ENCODE peak calls at places on chromosomes 3 and 15, in five cellular contexts. One of them, this sample, is unnamed. For H3K36me3, the result is how much of the 10 kb centered on the place peaks cover.

GRCh38 chr3:102032491-102033383 is 183.4 kb downstream of the NFKBIZ start:
- DNase-seq in tibial artery: no peak
- DNase-seq in psoas muscle: no peak
- DNase-seq in right atrium auricular region: no peak
- DNase-seq in PC-3: no peak
- DNase-seq in this sample: no peak

GRCh38 chr3:172607305-172608121 is 84.3 kb upstream of the TNFSF10 start:
- DNase-seq in tibial artery: no peak
- DNase-seq in psoas muscle: no peak
- DNase-seq in right atrium auricular region: no peak
- DNase-seq in PC-3: peak
- DNase-seq in this sample: peak

GRCh38 chr15:101056366-101057334 is 137.5 kb downstream of the LRRK1 start:
- DNase-seq in tibial artery: no peak
- DNase-seq in psoas muscle: no peak
- DNase-seq in right atrium auricular region: peak
- DNase-seq in PC-3: no peak
- DNase-seq in this sample: peak

GRCh38 chr3:132654190-132654589 is 5.4 kb downstream of the ACAD11 start:
- DNase-seq in tibial artery: no peak
- DNase-seq in psoas muscle: no peak
- DNase-seq in right atrium auricular region: no peak
- DNase-seq in PC-3: peak
- DNase-seq in this sample: no peak

GRCh38 chr15:56869573-56869972 is 48.9 kb upstream of the TCF12 start:
- DNase-seq in tibial artery: no peak
- DNase-seq in psoas muscle: peak
- DNase-seq in right atrium auricular region: no peak
- DNase-seq in PC-3: no peak
- DNase-seq in this sample: no peak

GRCh38 chr3:44845528-44846520 is 15.9 kb upstream of the TMEM42 start:
- DNase-seq in tibial artery: no peak
- DNase-seq in psoas muscle: no peak
- DNase-seq in right atrium auricular region: no peak
- DNase-seq in PC-3: peak
- DNase-seq in this sample: peak

GRCh38 chr3:42780892-42781700 is 8.0 kb upstream of the CCDC13 start:
- DNase-seq in tibial artery: no peak
- DNase-seq in psoas muscle: no peak
- DNase-seq in right atrium auricular region: peak
- DNase-seq in PC-3: peak
- DNase-seq in this sample: no peak

GRCh38 chr3:13715167-13715954 is 164.5 kb downstream of the WNT7A start:
- DNase-seq in tibial artery: peak
- DNase-seq in psoas muscle: no peak
- DNase-seq in right atrium auricular region: no peak
- DNase-seq in PC-3: no peak
- DNase-seq in this sample: peak

GRCh38 chr3:30963223-30963722 is 68.8 kb upstream of the GADL1 start:
- DNase-seq in tibial artery: no peak
- DNase-seq in psoas muscle: no peak
- DNase-seq in right atrium auricular region: no peak
- DNase-seq in PC-3: no peak
- DNase-seq in this sample: no peak

GRCh38 chr3:31193429-31193828 is 299.0 kb upstream of the GADL1 start:
- DNase-seq in tibial artery: no peak
- DNase-seq in psoas muscle: no peak
- DNase-seq in right atrium auricular region: no peak
- DNase-seq in PC-3: no peak
- DNase-seq in this sample: no peak

GRCh38 chr3:73511555-73511954 is 113.2 kb downstream of the PDZRN3 start:
- DNase-seq in tibial artery: no peak
- DNase-seq in psoas muscle: no peak
- DNase-seq in right atrium auricular region: no peak
- DNase-seq in PC-3: no peak
- DNase-seq in this sample: peak

GRCh38 chr3:14913071-14913925 is 34.1 kb upstream of the NR2C2 start:
- DNase-seq in tibial artery: no peak
- DNase-seq in psoas muscle: no peak
- DNase-seq in right atrium auricular region: no peak
- DNase-seq in PC-3: no peak
- DNase-seq in this sample: no peak

GRCh38 chr15:90106522-90107117 is 4.4 kb upstream of the IDH2 start:
- DNase-seq in tibial artery: no peak
- DNase-seq in psoas muscle: peak
- DNase-seq in right atrium auricular region: no peak
- DNase-seq in PC-3: peak
- DNase-seq in this sample: no peak

GRCh38 chr3:19885468-19885867 is 48.5 kb downstream of the EFHB start:
- DNase-seq in tibial artery: no peak
- DNase-seq in psoas muscle: no peak
- DNase-seq in right atrium auricular region: no peak
- DNase-seq in PC-3: peak
- DNase-seq in this sample: no peak

GRCh38 chr3:170867143-170867542 is 2.9 kb downstream of the RPL22L1 start:
- DNase-seq in tibial artery: no peak
- DNase-seq in psoas muscle: no peak
- DNase-seq in right atrium auricular region: no peak
- DNase-seq in PC-3: no peak
- DNase-seq in this sample: no peak
- H3K36me3 ChIP-seq in tibial artery: under half
- H3K36me3 ChIP-seq in psoas muscle: under half
- H3K36me3 ChIP-seq in right atrium auricular region: under half
- H3K36me3 ChIP-seq in PC-3: under half
- H3K36me3 ChIP-seq in this sample: under half

DNA sequence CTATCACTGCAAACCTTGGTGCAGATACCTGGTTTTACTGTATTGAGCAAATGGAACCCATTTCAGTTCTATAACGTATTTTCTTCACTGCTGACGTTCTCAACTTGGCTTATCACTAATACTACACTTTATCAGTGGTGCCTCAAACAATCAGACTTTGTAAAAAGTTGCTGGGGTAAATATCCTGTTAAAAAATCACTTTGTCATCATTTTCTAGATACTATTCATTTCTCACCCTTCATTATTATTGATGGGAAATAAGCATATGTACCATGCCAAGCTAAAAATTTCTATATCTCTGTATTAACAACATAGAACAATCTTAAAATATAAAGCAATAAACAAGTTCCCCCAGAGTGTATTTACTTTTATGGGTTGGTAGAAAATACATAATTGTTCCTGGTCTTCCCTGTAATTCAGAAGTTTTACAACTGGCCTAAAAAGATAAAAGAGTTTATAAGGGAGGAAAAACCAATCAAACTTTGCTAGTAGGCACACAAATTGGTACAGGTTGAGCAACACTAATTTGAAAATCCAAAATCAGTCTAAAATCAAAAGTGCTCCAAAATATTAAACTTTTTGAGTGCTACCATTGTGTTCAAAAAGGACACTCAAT is 33.2 kb downstream of the CIP2A start:
- DNase-seq in tibial artery: no peak
- DNase-seq in psoas muscle: no peak
- DNase-seq in right atrium auricular region: no peak
- DNase-seq in PC-3: no peak
- DNase-seq in this sample: no peak
- H3K36me3 ChIP-seq in tibial artery: under half
- H3K36me3 ChIP-seq in psoas muscle: under half
- H3K36me3 ChIP-seq in right atrium auricular region: under half
- H3K36me3 ChIP-seq in PC-3: half or more
- H3K36me3 ChIP-seq in this sample: under half

DNA sequence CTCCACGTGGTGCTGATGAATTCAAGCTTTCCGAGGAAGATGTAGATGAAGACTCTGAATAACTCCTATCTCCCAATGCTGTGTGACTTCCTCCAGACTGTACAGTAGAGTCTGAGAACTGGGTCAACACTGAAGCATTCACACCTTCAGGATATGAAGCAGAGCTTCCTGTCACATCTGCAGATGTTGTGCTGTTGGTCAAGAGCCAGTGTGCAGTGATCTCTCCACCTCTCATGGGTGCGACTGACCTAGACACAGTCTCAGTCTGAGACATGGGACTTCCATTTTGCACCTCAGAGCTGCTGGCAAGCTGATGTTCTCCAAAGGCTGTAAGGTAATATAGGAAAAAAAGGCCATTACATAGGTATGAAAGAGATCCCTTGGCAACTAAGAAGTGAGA is 36.5 kb downstream of the HEG1 start:
- DNase-seq in tibial artery: no peak
- DNase-seq in psoas muscle: no peak
- DNase-seq in right atrium auricular region: no peak
- DNase-seq in PC-3: no peak
- DNase-seq in this sample: no peak
- H3K36me3 ChIP-seq in tibial artery: half or more
- H3K36me3 ChIP-seq in psoas muscle: under half
- H3K36me3 ChIP-seq in right atrium auricular region: half or more
- H3K36me3 ChIP-seq in PC-3: under half
- H3K36me3 ChIP-seq in this sample: under half

DNA sequence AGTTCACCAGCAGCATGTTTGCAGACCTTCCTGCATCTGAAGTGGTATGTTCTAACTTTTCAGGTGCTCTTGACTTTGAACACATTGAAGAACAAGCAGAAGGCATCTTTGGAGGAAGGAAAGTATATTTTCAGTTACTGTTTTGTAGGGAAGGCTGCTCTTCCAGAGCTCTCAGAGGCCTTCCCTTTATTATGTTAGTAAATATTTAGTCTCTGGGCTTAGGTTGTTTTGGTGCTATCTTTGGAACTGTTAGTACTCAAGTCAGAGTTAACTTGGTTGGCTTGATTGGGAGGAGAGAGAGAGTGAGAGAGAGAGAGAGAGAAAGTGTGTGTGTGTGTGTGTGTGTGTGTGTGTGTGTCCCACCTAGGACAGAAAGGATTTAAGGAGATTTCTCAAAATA is 188.2 kb downstream of the ITPR1 start:
- DNase-seq in tibial artery: no peak
- DNase-seq in psoas muscle: no peak
- DNase-seq in right atrium auricular region: no peak
- DNase-seq in PC-3: no peak
- DNase-seq in this sample: no peak
- H3K36me3 ChIP-seq in tibial artery: half or more
- H3K36me3 ChIP-seq in psoas muscle: under half
- H3K36me3 ChIP-seq in right atrium auricular region: half or more
- H3K36me3 ChIP-seq in PC-3: under half
- H3K36me3 ChIP-seq in this sample: half or more

GRCh38 chr15:40990789-40991188 is 37.5 kb downstream of the CHAC1 start:
- DNase-seq in tibial artery: no peak
- DNase-seq in psoas muscle: no peak
- DNase-seq in right atrium auricular region: no peak
- DNase-seq in PC-3: no peak
- DNase-seq in this sample: no peak
- H3K36me3 ChIP-seq in tibial artery: under half
- H3K36me3 ChIP-seq in psoas muscle: half or more
- H3K36me3 ChIP-seq in right atrium auricular region: under half
- H3K36me3 ChIP-seq in PC-3: under half
- H3K36me3 ChIP-seq in this sample: half or more

DNA sequence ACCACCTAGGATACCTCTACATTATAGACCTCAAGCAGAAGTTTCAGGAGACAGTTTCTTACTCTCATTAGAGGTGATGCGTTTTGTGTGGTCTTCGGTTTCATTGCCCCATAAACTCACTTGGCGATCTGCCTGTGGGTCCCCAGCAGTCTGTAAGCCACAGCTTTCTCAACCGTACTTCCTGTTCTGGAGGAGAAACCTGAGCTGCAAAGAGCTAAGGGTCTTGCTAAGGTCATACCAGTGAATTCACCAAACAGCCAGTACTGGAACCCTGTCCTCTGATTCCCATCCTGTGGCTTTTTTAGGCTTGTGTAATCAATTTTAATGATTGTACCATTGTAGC is 69.4 kb downstream of the APBA2 start:
- DNase-seq in tibial artery: no peak
- DNase-seq in psoas muscle: no peak
- DNase-seq in right atrium auricular region: no peak
- DNase-seq in PC-3: peak
- DNase-seq in this sample: peak
- H3K36me3 ChIP-seq in tibial artery: under half
- H3K36me3 ChIP-seq in psoas muscle: under half
- H3K36me3 ChIP-seq in right atrium auricular region: under half
- H3K36me3 ChIP-seq in PC-3: under half
- H3K36me3 ChIP-seq in this sample: under half

GRCh38 chr15:82129144-82129692 is 83.4 kb upstream of the MEX3B start:
- DNase-seq in tibial artery: no peak
- DNase-seq in psoas muscle: no peak
- DNase-seq in right atrium auricular region: no peak
- DNase-seq in PC-3: no peak
- DNase-seq in this sample: no peak
- H3K36me3 ChIP-seq in tibial artery: under half
- H3K36me3 ChIP-seq in psoas muscle: under half
- H3K36me3 ChIP-seq in right atrium auricular region: under half
- H3K36me3 ChIP-seq in PC-3: under half
- H3K36me3 ChIP-seq in this sample: under half

GRCh38 chr3:11606090-11606784 is 37.5 kb downstream of the VGLL4 start:
- DNase-seq in tibial artery: no peak
- DNase-seq in psoas muscle: no peak
- DNase-seq in right atrium auricular region: no peak
- DNase-seq in PC-3: no peak
- DNase-seq in this sample: no peak

GRCh38 chr3:11604139-11604895 is 39.4 kb downstream of the VGLL4 start:
- DNase-seq in tibial artery: no peak
- DNase-seq in psoas muscle: no peak
- DNase-seq in right atrium auricular region: no peak
- DNase-seq in PC-3: no peak
- DNase-seq in this sample: no peak

GRCh38 chr3:11603628-11604027 is 40.1 kb downstream of the VGLL4 start:
- DNase-seq in tibial artery: peak
- DNase-seq in psoas muscle: peak
- DNase-seq in right atrium auricular region: peak
- DNase-seq in PC-3: no peak
- DNase-seq in this sample: peak

GRCh38 chr3:11606865-11607440 is 36.8 kb downstream of the VGLL4 start:
- DNase-seq in tibial artery: no peak
- DNase-seq in psoas muscle: no peak
- DNase-seq in right atrium auricular region: no peak
- DNase-seq in PC-3: no peak
- DNase-seq in this sample: no peak

DNA sequence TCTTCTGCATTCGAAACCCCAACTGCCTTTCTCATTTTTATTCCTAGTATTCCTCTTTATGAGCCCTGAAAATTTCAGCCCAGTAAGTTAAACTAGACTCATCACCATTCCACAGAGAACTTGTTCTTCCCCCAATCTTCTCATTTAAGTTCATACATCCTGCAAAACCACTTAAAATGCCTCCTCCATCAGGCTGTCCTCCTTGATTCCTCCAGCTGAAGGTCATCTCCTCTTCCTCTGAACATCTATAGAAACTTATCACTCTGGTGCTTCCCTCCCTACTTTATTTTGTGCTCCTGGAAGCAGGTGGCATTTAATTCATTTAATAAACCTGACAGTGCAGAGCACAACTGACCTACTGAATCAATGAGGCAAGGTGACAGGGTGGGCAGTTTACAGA is 38.3 kb downstream of the VGLL4 start:
- DNase-seq in tibial artery: no peak
- DNase-seq in psoas muscle: no peak
- DNase-seq in right atrium auricular region: no peak
- DNase-seq in PC-3: no peak
- DNase-seq in this sample: no peak
- H3K36me3 ChIP-seq in tibial artery: under half
- H3K36me3 ChIP-seq in psoas muscle: under half
- H3K36me3 ChIP-seq in right atrium auricular region: under half
- H3K36me3 ChIP-seq in PC-3: under half
- H3K36me3 ChIP-seq in this sample: under half

This sample was measured in esophagus muscularis mucosa.